ENCODE peak calls at places on chromosomes 4 and X, in five cellular contexts. One of them, this sample, is unnamed.

GRCh38 chr4:184514121-184514988 is 40.0 kb upstream of the IRF2 start:
- DNase-seq in right atrium auricular region: peak
- DNase-seq in left lung: peak
- DNase-seq in lower lobe of right lung: peak
- DNase-seq in WERI-Rb-1: no peak
- DNase-seq in this sample: no peak

GRCh38 chr4:145482209-145483021 is 762 bp downstream of the SMAD1 start:
- DNase-seq in right atrium auricular region: peak
- DNase-seq in left lung: peak
- DNase-seq in lower lobe of right lung: peak
- DNase-seq in WERI-Rb-1: peak
- DNase-seq in this sample: no peak

GRCh38 chr4:17577660-17578481 is 873 bp downstream of the LAP3 start:
- DNase-seq in right atrium auricular region: peak
- DNase-seq in left lung: peak
- DNase-seq in lower lobe of right lung: peak
- DNase-seq in WERI-Rb-1: peak
- DNase-seq in this sample: no peak

GRCh38 chr4:7364979-7365378 is 69.8 kb downstream of the PSAPL1 start:
- DNase-seq in right atrium auricular region: no peak
- DNase-seq in left lung: peak
- DNase-seq in lower lobe of right lung: peak
- DNase-seq in WERI-Rb-1: no peak
- DNase-seq in this sample: no peak

GRCh38 chr4:109207060-109207459 is 95.4 kb downstream of the COL25A1 start:
- DNase-seq in right atrium auricular region: no peak
- DNase-seq in left lung: no peak
- DNase-seq in lower lobe of right lung: no peak
- DNase-seq in WERI-Rb-1: no peak
- DNase-seq in this sample: no peak

GRCh38 chrX:130216312-130216711 is 44.5 kb downstream of the RAB33A start:
- DNase-seq in right atrium auricular region: no peak
- DNase-seq in left lung: no peak
- DNase-seq in lower lobe of right lung: no peak
- DNase-seq in WERI-Rb-1: no peak
- DNase-seq in this sample: no peak

GRCh38 chrX:112840382-112841113 is at the start of gene AMOT:
- DNase-seq in right atrium auricular region: peak
- DNase-seq in left lung: peak
- DNase-seq in lower lobe of right lung: peak
- DNase-seq in WERI-Rb-1: peak
- DNase-seq in this sample: peak

GRCh38 chrX:85326234-85327059 is 53.0 kb downstream of the POF1B start:
- DNase-seq in right atrium auricular region: no peak
- DNase-seq in left lung: no peak
- DNase-seq in lower lobe of right lung: peak
- DNase-seq in WERI-Rb-1: no peak
- DNase-seq in this sample: no peak

GRCh38 chr4:66475596-66475995 is 805.3 kb upstream of the EPHA5 start:
- DNase-seq in right atrium auricular region: no peak
- DNase-seq in left lung: no peak
- DNase-seq in lower lobe of right lung: no peak
- DNase-seq in WERI-Rb-1: no peak
- DNase-seq in this sample: no peak

GRCh38 chrX:17812763-17813162 is 48.3 kb downstream of the RAI2 start:
- DNase-seq in right atrium auricular region: no peak
- DNase-seq in left lung: no peak
- DNase-seq in lower lobe of right lung: no peak
- DNase-seq in WERI-Rb-1: no peak
- DNase-seq in this sample: no peak

GRCh38 chr4:39597695-39598381 is 40.8 kb downstream of the SMIM14 start:
- DNase-seq in right atrium auricular region: no peak
- DNase-seq in left lung: no peak
- DNase-seq in lower lobe of right lung: no peak
- DNase-seq in WERI-Rb-1: no peak
- DNase-seq in this sample: no peak

GRCh38 chrX:140343226-140343873 is 161.5 kb downstream of the SOX3 start:
- DNase-seq in right atrium auricular region: no peak
- DNase-seq in left lung: no peak
- DNase-seq in lower lobe of right lung: no peak
- DNase-seq in WERI-Rb-1: no peak
- DNase-seq in this sample: no peak

GRCh38 chr4:114563536-114564315 is 34.9 kb upstream of the UGT8 start:
- DNase-seq in right atrium auricular region: no peak
- DNase-seq in left lung: peak
- DNase-seq in lower lobe of right lung: no peak
- DNase-seq in WERI-Rb-1: no peak
- DNase-seq in this sample: no peak

GRCh38 chr4:71417150-71417549 is 78.3 kb downstream of the SLC4A4 start:
- DNase-seq in right atrium auricular region: no peak
- DNase-seq in left lung: no peak
- DNase-seq in lower lobe of right lung: no peak
- DNase-seq in WERI-Rb-1: no peak
- DNase-seq in this sample: no peak

GRCh38 chr4:187302456-187302855 is 578.8 kb upstream of the FAT1 start:
- DNase-seq in right atrium auricular region: no peak
- DNase-seq in left lung: no peak
- DNase-seq in lower lobe of right lung: no peak
- DNase-seq in WERI-Rb-1: no peak
- DNase-seq in this sample: no peak

GRCh38 chr4:124710253-124710849 is 2.2 kb downstream of the ANKRD50 start:
- DNase-seq in right atrium auricular region: no peak
- DNase-seq in left lung: no peak
- DNase-seq in lower lobe of right lung: no peak
- DNase-seq in WERI-Rb-1: no peak
- DNase-seq in this sample: no peak

GRCh38 chrX:69153060-69153730 is 12.1 kb downstream of the PJA1 start:
- DNase-seq in right atrium auricular region: no peak
- DNase-seq in left lung: no peak
- DNase-seq in lower lobe of right lung: no peak
- DNase-seq in WERI-Rb-1: peak
- DNase-seq in this sample: peak

GRCh38 chr4:25310066-25310824 is 2.3 kb upstream of the ZCCHC4 start:
- DNase-seq in right atrium auricular region: no peak
- DNase-seq in left lung: no peak
- DNase-seq in lower lobe of right lung: no peak
- DNase-seq in WERI-Rb-1: no peak
- DNase-seq in this sample: no peak

GRCh38 chrX:13339607-13340006 is 19.8 kb upstream of the ATXN3L start:
- DNase-seq in right atrium auricular region: no peak
- DNase-seq in left lung: no peak
- DNase-seq in lower lobe of right lung: no peak
- DNase-seq in WERI-Rb-1: no peak
- DNase-seq in this sample: no peak

GRCh38 chr4:88219099-88219498 is 60.7 kb upstream of the ABCG2 start:
- DNase-seq in right atrium auricular region: no peak
- DNase-seq in left lung: no peak
- DNase-seq in lower lobe of right lung: no peak
- DNase-seq in WERI-Rb-1: no peak
- DNase-seq in this sample: no peak

GRCh38 chr4:54167508-54167907 is 61.6 kb upstream of the PDGFRA start:
- DNase-seq in right atrium auricular region: no peak
- DNase-seq in left lung: no peak
- DNase-seq in lower lobe of right lung: no peak
- DNase-seq in WERI-Rb-1: no peak
- DNase-seq in this sample: no peak

GRCh38 chrX:106481341-106481740 is 130.4 kb upstream of the RADX start:
- DNase-seq in right atrium auricular region: no peak
- DNase-seq in left lung: no peak
- DNase-seq in lower lobe of right lung: no peak
- DNase-seq in WERI-Rb-1: peak
- DNase-seq in this sample: no peak

GRCh38 chr4:176789955-176790354 is 2.8 kb downstream of the VEGFC start:
- DNase-seq in right atrium auricular region: no peak
- DNase-seq in left lung: no peak
- DNase-seq in lower lobe of right lung: no peak
- DNase-seq in WERI-Rb-1: peak
- DNase-seq in this sample: no peak

GRCh38 chr4:15690020-15690809 is 8.6 kb downstream of the FAM200B start:
- DNase-seq in right atrium auricular region: no peak
- DNase-seq in left lung: no peak
- DNase-seq in lower lobe of right lung: no peak
- DNase-seq in WERI-Rb-1: no peak
- DNase-seq in this sample: no peak

GRCh38 chr4:71713611-71714203 is 70.2 kb downstream of the GC start:
- DNase-seq in right atrium auricular region: no peak
- DNase-seq in left lung: no peak
- DNase-seq in lower lobe of right lung: no peak
- DNase-seq in WERI-Rb-1: no peak
- DNase-seq in this sample: no peak

DNA sequence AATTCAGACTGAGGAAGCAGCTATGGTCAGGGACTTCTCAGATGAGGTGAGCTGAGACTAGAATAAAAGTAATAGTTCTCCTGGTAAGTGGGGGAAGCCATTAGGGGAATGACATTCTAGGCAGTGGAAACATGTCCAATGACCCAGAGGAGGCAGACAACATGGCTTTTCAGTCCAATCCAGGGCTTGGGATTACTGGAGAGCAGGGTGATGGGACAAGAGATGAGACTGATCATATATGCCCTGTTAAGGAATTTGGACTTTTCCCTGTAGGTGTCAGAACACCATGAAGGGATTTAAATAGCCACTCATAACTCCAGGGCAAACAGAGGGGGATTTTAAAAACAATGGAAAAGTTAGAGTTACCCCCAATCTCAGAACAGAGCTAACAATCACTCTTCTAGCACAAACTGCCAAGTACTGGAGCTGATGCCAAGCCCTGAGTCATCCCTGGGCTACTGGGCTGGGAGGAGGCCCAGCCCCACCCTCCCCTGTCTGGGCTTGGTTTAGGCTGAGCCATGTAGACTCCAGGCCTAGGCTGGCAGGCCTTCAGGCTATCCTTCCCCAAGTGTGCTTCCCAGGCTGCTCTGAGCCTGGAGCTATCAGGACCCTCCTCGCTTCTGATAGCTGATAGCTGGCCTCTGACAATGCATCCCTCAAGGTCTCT is 22.7 kb upstream of the MSN start:
- DNase-seq in right atrium auricular region: peak
- DNase-seq in left lung: peak
- DNase-seq in lower lobe of right lung: peak
- DNase-seq in WERI-Rb-1: no peak
- DNase-seq in this sample: peak
- H3K27ac ChIP-seq in right atrium auricular region: peak
- H3K27ac ChIP-seq in left lung: peak
- H3K27ac ChIP-seq in lower lobe of right lung: peak
- H3K27ac ChIP-seq in WERI-Rb-1: no peak
- H3K27ac ChIP-seq in this sample: peak

DNA sequence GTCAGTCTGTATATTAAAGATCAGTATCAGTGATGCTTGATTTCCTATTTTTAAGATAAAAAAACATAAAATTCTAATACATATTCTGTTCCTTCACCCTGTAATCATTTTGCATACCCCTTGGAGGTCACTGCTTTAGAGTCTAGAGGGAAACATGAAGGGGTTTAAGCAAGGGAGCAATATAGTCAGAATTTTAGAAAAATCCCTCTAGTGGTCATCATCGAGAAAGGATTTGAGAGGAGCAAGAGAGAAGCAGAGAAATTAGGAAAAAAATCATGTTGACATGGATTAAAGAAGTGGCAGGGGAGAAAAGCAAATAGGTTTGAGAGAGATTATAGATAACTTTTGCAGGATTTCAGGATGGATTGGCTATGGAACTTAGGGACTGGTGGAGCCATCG is 11.1 kb downstream of the APEX2 start:
- DNase-seq in right atrium auricular region: no peak
- DNase-seq in left lung: no peak
- DNase-seq in lower lobe of right lung: no peak
- DNase-seq in WERI-Rb-1: no peak
- DNase-seq in this sample: no peak
- TF ChIP-seq CTCF in right atrium auricular region: no peak
- TF ChIP-seq CTCF in left lung: no peak
- TF ChIP-seq CTCF in lower lobe of right lung: peak
- TF ChIP-seq CTCF in WERI-Rb-1: no peak
- TF ChIP-seq CTCF in this sample: no peak

GRCh38 chr4:5050520-5050955 is 742 bp upstream of the STK32B start:
- DNase-seq in right atrium auricular region: peak
- DNase-seq in left lung: peak
- DNase-seq in lower lobe of right lung: peak
- DNase-seq in WERI-Rb-1: peak
- DNase-seq in this sample: peak

GRCh38 chr4:5051692-5052423 is 578 bp downstream of the STK32B start:
- DNase-seq in right atrium auricular region: no peak
- DNase-seq in left lung: no peak
- DNase-seq in lower lobe of right lung: peak
- DNase-seq in WERI-Rb-1: no peak
- DNase-seq in this sample: no peak

GRCh38 chr4:5052726-5053425 is 1.6 kb downstream of the STK32B start:
- DNase-seq in right atrium auricular region: no peak
- DNase-seq in left lung: no peak
- DNase-seq in lower lobe of right lung: no peak
- DNase-seq in WERI-Rb-1: no peak
- DNase-seq in this sample: no peak

GRCh38 chr4:5051210-5051691 is at the start of gene STK32B:
- DNase-seq in right atrium auricular region: peak
- DNase-seq in left lung: peak
- DNase-seq in lower lobe of right lung: peak
- DNase-seq in WERI-Rb-1: peak
- DNase-seq in this sample: peak

GRCh38 chr4:5052424-5052702 is 1.1 kb downstream of the STK32B start:
- DNase-seq in right atrium auricular region: no peak
- DNase-seq in left lung: no peak
- DNase-seq in lower lobe of right lung: no peak
- DNase-seq in WERI-Rb-1: no peak
- DNase-seq in this sample: no peak
- H3K4me3 ChIP-seq in right atrium auricular region: peak
- H3K4me3 ChIP-seq in left lung: no peak
- H3K4me3 ChIP-seq in lower lobe of right lung: peak
- H3K4me3 ChIP-seq in WERI-Rb-1: no peak
- H3K4me3 ChIP-seq in this sample: peak

GRCh38 chr4:185657191-185657590 is 121.9 kb upstream of the PDLIM3 start:
- DNase-seq in right atrium auricular region: no peak
- DNase-seq in left lung: no peak
- DNase-seq in lower lobe of right lung: no peak
- DNase-seq in WERI-Rb-1: no peak
- DNase-seq in this sample: no peak

GRCh38 chr4:185656467-185656890 is 121.2 kb upstream of the PDLIM3 start:
- DNase-seq in right atrium auricular region: no peak
- DNase-seq in left lung: peak
- DNase-seq in lower lobe of right lung: no peak
- DNase-seq in WERI-Rb-1: no peak
- DNase-seq in this sample: peak

GRCh38 chr4:185660340-185660739 is 125.0 kb upstream of the PDLIM3 start:
- DNase-seq in right atrium auricular region: no peak
- DNase-seq in left lung: no peak
- DNase-seq in lower lobe of right lung: no peak
- DNase-seq in WERI-Rb-1: no peak
- DNase-seq in this sample: no peak

GRCh38 chr4:185654965-185655554 is 119.8 kb upstream of the PDLIM3 start:
- DNase-seq in right atrium auricular region: no peak
- DNase-seq in left lung: no peak
- DNase-seq in lower lobe of right lung: no peak
- DNase-seq in WERI-Rb-1: no peak
- DNase-seq in this sample: no peak

DNA sequence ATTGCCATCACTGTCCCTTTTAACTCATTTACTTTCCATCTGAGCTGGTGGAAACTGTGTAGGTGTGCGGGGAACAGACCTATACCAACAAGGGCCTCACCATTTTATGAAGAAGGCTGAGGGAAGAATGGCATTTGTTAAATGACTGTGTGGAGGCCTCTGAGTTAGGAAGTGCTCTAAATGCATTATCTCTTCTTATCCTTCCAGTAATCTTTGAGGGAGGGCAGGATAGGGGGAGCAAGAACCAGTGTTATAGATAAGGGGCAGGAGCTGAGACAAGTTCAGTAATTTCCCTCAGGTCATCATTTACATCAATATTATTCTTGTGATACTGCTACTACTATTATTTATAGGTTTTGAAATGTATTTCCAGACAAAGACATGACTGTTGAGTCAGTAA is 122.4 kb upstream of the PDLIM3 start:
- DNase-seq in right atrium auricular region: no peak
- DNase-seq in left lung: no peak
- DNase-seq in lower lobe of right lung: no peak
- DNase-seq in WERI-Rb-1: no peak
- DNase-seq in this sample: no peak
- H3K27ac ChIP-seq in right atrium auricular region: peak
- H3K27ac ChIP-seq in left lung: no peak
- H3K27ac ChIP-seq in lower lobe of right lung: no peak
- H3K27ac ChIP-seq in WERI-Rb-1: no peak
- H3K27ac ChIP-seq in this sample: peak

This sample was measured in coronary artery.